ENCODE peak calls at places on chromosomes 3 and 15, in six cellular contexts. R is heart left ventricle, O is spleen, T is mesendoderm, C is aorta, B is psoas muscle. J is an unnamed sample. For H3K4me1, the result is how much of the 10 kb centered on the place peaks cover.

GRCh38 chr3:112871735-112872134 is 25.1 kb upstream of the CD200R1L start:
- DNase-seq in T (no peak), O (no peak), C (no peak), R (no peak), B (no peak), J (no peak)

GRCh38 chr15:62068071-62068786 is 1.5 kb downstream of the C2CD4A start:
- DNase-seq in O (peak), T (peak), C (peak), B (peak), R (peak), J (peak)

GRCh38 chr3:192869131-192870027 is 48.3 kb downstream of the MB21D2 start:
- DNase-seq in T (no peak), O (no peak), B (peak), C (no peak), R (peak), J (peak)

GRCh38 chr3:47848599-47849117 is 45.7 kb downstream of the DHX30 start:
- DNase-seq in T (no peak), O (peak), R (no peak), C (no peak), B (no peak), J (no peak)

GRCh38 chr3:138331143-138331894 is 1.7 kb upstream of the NME9 start:
- DNase-seq in T (peak), R (no peak), C (no peak), O (no peak), B (peak), J (no peak)

GRCh38 chr15:48925714-48926223 is 38.0 kb downstream of the SHC4 start:
- DNase-seq in R (no peak), O (no peak), B (no peak), C (no peak), T (peak), J (no peak)

GRCh38 chr3:171417813-171418212 is 42.4 kb downstream of the TNIK start:
- DNase-seq in T (no peak), R (peak), C (no peak), O (no peak), B (no peak), J (peak)

GRCh38 chr3:185152433-185153169 is at the start of gene C3orf70:
- DNase-seq in C (peak), B (peak), O (peak), R (peak), T (peak), J (peak)

GRCh38 chr15:74893627-74894026 is 3.8 kb downstream of the MPI start:
- DNase-seq in T (no peak), C (no peak), O (no peak), B (no peak), R (no peak), J (no peak)

GRCh38 chr3:105700575-105700974 is 168.2 kb downstream of the CBLB start:
- DNase-seq in O (no peak), T (no peak), B (no peak), C (no peak), R (no peak), J (no peak)

GRCh38 chr3:46089237-46090011 is 62.1 kb upstream of the XCR1 start:
- DNase-seq in B (peak), T (no peak), O (peak), C (peak), R (peak), J (peak)

GRCh38 chr3:52313774-52314188 is 2.3 kb upstream of the DNAH1 start:
- DNase-seq in B (no peak), O (no peak), R (no peak), C (no peak), T (no peak), J (no peak)

GRCh38 chr3:44648564-44649229 is at the start of gene ZNF35:
- DNase-seq in B (peak), O (peak), T (peak), R (peak), C (peak), J (peak)

GRCh38 chr3:187767266-187768032 is 22.2 kb upstream of the BCL6 start:
- DNase-seq in C (no peak), T (no peak), B (no peak), O (no peak), R (no peak), J (no peak)

GRCh38 chr3:58334013-58334321 is 1.3 kb downstream of the PXK start:
- DNase-seq in T (no peak), C (no peak), R (no peak), B (no peak), O (no peak), J (no peak)

GRCh38 chr3:42839616-42840015 is 30.4 kb downstream of the ACKR2 start:
- DNase-seq in T (peak), B (no peak), C (no peak), R (no peak), O (no peak), J (no peak)

GRCh38 chr3:177410734-177411133 is 213.5 kb upstream of the TBL1XR1 start:
- DNase-seq in R (no peak), B (no peak), C (no peak), T (no peak), O (no peak), J (no peak)

GRCh38 chr3:45684327-45684892 is 4.8 kb upstream of the SACM1L start:
- DNase-seq in T (no peak), C (no peak), B (no peak), O (no peak), R (no peak), J (no peak)

GRCh38 chr15:51752918-51753317 is 1.5 kb downstream of the TMOD2 start:
- DNase-seq in B (no peak), O (no peak), C (no peak), T (no peak), R (no peak), J (no peak)

GRCh38 chr3:124997303-124998246 is 58.2 kb downstream of the HEG1 start:
- DNase-seq in R (no peak), C (no peak), T (no peak), O (no peak), B (no peak), J (no peak)

GRCh38 chr3:124999897-125000296 is 55.9 kb downstream of the HEG1 start:
- DNase-seq in R (no peak), B (no peak), O (no peak), C (no peak), T (no peak), J (no peak)

GRCh38 chr3:124999317-124999716 is 56.5 kb downstream of the HEG1 start:
- DNase-seq in R (no peak), T (no peak), C (no peak), B (no peak), O (no peak), J (no peak)

GRCh38 chr3:125000661-125001060 is 55.1 kb downstream of the HEG1 start:
- DNase-seq in O (no peak), B (no peak), C (no peak), T (no peak), R (no peak), J (no peak)

DNA sequence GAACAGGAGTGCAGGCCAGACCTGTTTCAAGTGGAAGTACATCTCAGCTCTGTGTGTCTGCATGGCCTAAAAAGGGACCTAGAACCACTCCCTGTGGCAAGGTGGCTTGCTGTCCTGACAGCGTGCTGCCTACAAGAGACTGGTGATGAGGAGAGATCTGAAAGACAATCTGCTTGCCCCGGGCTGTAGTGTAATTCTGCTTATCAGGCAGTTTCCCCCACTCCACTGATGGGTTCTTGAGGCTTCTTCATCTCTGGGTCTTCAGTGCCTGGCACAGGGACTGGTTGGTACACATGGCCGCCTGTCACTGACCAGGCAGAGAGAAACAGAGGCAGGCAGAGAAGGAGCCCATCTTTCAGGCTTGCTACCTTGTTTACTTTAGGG is 57.6 kb downstream of the HEG1 start:
- DNase-seq in B (no peak), O (no peak), R (no peak), T (no peak), C (no peak), J (no peak)
- H3K4me1 ChIP-seq in B (under half), O (under half), R (under half), T (under half), C (under half), J (half or more)

GRCh38 chr3:76293856-76294255 is 508.5 kb upstream of the ZNF717 start:
- DNase-seq in T (no peak), B (no peak), R (no peak), O (peak), C (no peak), J (no peak)
- H3K4me1 ChIP-seq in T (under half), B (under half), R (under half), O (under half), C (under half), J (under half)

GRCh38 chr15:25787855-25788521 is 75.1 kb downstream of the ATP10A start:
- DNase-seq in R (no peak), T (no peak), C (peak), O (peak), B (no peak), J (no peak)

GRCh38 chr15:25789206-25789605 is 73.9 kb downstream of the ATP10A start:
- DNase-seq in T (no peak), C (peak), B (no peak), O (no peak), R (no peak), J (no peak)

GRCh38 chr15:25792128-25792527 is 71.0 kb downstream of the ATP10A start:
- DNase-seq in T (no peak), O (no peak), C (no peak), R (no peak), B (no peak), J (no peak)

GRCh38 chr15:25789616-25790002 is 73.5 kb downstream of the ATP10A start:
- DNase-seq in T (no peak), O (no peak), C (no peak), R (no peak), B (no peak), J (no peak)

GRCh38 chr15:25790003-25790660 is 73.0 kb downstream of the ATP10A start:
- DNase-seq in T (peak), C (peak), R (peak), O (no peak), B (peak), J (peak)
- H3K4me1 ChIP-seq in T (under half), C (under half), R (under half), O (under half), B (under half), J (under half)

GRCh38 chr3:32842531-32842931 is 24.7 kb downstream of the TRIM71 start:
- DNase-seq in T (peak), B (no peak), C (no peak), R (no peak), O (no peak), J (no peak)

GRCh38 chr3:32844322-32844654 is 26.5 kb downstream of the TRIM71 start:
- DNase-seq in O (no peak), T (no peak), C (no peak), R (no peak), B (no peak), J (no peak)

GRCh38 chr3:32843504-32844321 is 25.9 kb downstream of the TRIM71 start:
- DNase-seq in C (no peak), R (no peak), B (no peak), O (no peak), T (peak), J (no peak)

GRCh38 chr3:32842987-32843386 is 25.2 kb downstream of the TRIM71 start:
- DNase-seq in O (no peak), R (no peak), C (no peak), B (no peak), T (no peak), J (no peak)

GRCh38 chr3:32844914-32845313 is 27.1 kb downstream of the TRIM71 start:
- DNase-seq in T (no peak), R (no peak), C (no peak), O (no peak), B (no peak), J (no peak)
- H3K4me1 ChIP-seq in T (half or more), R (under half), C (under half), O (under half), B (under half), J (under half)